ENCODE peak calls at places on chromosomes 12 and 14, in ten cellular contexts. A is left ventricle myocardium superior; W is stimulated activated naive B cell treated with anti-CD40 and anti-IgM and Interleukin-4, amounts not matched to agents 10 μg/mL and 1 μg/mL and 100 μg/mL, for 72 hours; I is K562; P is lung; Y is lower lobe of right lung; G is left cardiac atrium; D is activated naive CD4-positive, alpha-beta T cell treated with anti-CD3 and anti-CD28 coated beads, Interleukin-2, amount 50 U/mL, for 72 hours; J is activated CD8-positive, alpha-beta T cell treated with anti-CD3 and anti-CD28 coated beads, Interleukin-2, amount 10 ng/mL, durations not matched to agents 7 days and 5 days; N is aorta. O is an unnamed sample.

GRCh38 chr14:67108230-67108629 is 81.0 kb upstream of the GARIN2 start:
- ATAC-seq in Y (no peak), J (no peak), P (no peak), G (no peak), W (no peak), I (no peak), A (no peak), D (no peak), N (no peak), O (no peak)

GRCh38 chr14:24232645-24233537 is at the start of gene GMPR2:
- ATAC-seq in G (peak), I (peak), A (peak), N (peak), W (peak), P (peak), D (peak), Y (peak), J (peak), O (peak)

GRCh38 chr14:101916816-101917412 is 47.5 kb upstream of the DYNC1H1 start:
- ATAC-seq in W (peak), D (peak), I (peak), G (peak), A (peak), Y (peak), J (peak), N (peak), P (no peak), O (no peak)

GRCh38 chr12:105092336-105092735 is 8.1 kb upstream of the ALDH1L2 start:
- ATAC-seq in N (no peak), W (no peak), D (no peak), Y (peak), G (no peak), I (no peak), J (no peak), A (no peak), P (no peak), O (no peak)

GRCh38 chr12:21852251-21852650 is 77.7 kb upstream of the KCNJ8 start:
- ATAC-seq in I (no peak), D (no peak), Y (no peak), N (no peak), G (no peak), P (no peak), A (no peak), W (no peak), J (no peak), O (no peak)

GRCh38 chr12:124828264-124829007 is 35.2 kb downstream of the SCARB1 start:
- ATAC-seq in D (peak), I (no peak), Y (peak), N (no peak), A (no peak), P (no peak), W (no peak), G (peak), J (no peak), O (peak)

GRCh38 chr14:78595797-78596196 is 425.6 kb downstream of the NRXN3 start:
- ATAC-seq in G (no peak), J (no peak), A (no peak), D (no peak), P (no peak), Y (no peak), W (peak), I (no peak), N (no peak), O (no peak)

GRCh38 chr14:47442206-47442605 is 233.2 kb downstream of the MDGA2 start:
- ATAC-seq in J (no peak), G (no peak), N (no peak), A (no peak), P (no peak), Y (no peak), W (no peak), I (no peak), D (no peak), O (peak)

GRCh38 chr14:91241848-91242247 is 2.7 kb downstream of the GPR68 start:
- ATAC-seq in I (no peak), W (peak), N (no peak), D (no peak), J (peak), A (no peak), Y (no peak), G (no peak), P (no peak), O (no peak)

O was measured in SK-N-SH treated with all-trans-retinoic acid at 6 μM for 48 hours.